ENCODE peak calls at places on chromosomes 6 and 20, in seven cellular contexts. V is mesenchymal stem cell, M is heart right ventricle, O is uterus, P is neural progenitor cell, C is endothelial cell of umbilical vein, I is fibroblast of lung. Q is an unnamed sample. For H3K4me1, the result is how much of the 10 kb centered on the place peaks cover.

GRCh38 chr6:49430866-49431265 is 32.2 kb downstream of the MMUT start:
- DNase-seq in O (no peak), M (no peak), C (peak), V (no peak), P (no peak), I (no peak), Q (no peak)

GRCh38 chr6:38110407-38111025 is 291.0 kb downstream of the ZFAND3 start:
- DNase-seq in M (no peak), P (no peak), O (peak), I (peak), C (no peak), V (no peak), Q (no peak)

GRCh38 chr6:56803594-56803993 is 151.3 kb upstream of the BEND6 start:
- DNase-seq in M (no peak), V (peak), O (no peak), C (no peak), P (no peak), I (peak), Q (no peak)

GRCh38 chr6:170198298-170198697 is 92.6 kb downstream of the DLL1 start:
- DNase-seq in C (no peak), V (no peak), I (no peak), P (no peak), O (no peak), M (no peak), Q (no peak)

GRCh38 chr20:35583636-35584560 is 31.7 kb upstream of the SPAG4 start:
- DNase-seq in V (no peak), M (no peak), C (no peak), P (no peak), O (no peak), I (no peak), Q (no peak)

GRCh38 chr20:47642118-47642517 is 140.4 kb downstream of the NCOA3 start:
- DNase-seq in C (no peak), P (no peak), O (no peak), I (no peak), V (no peak), M (no peak), Q (no peak)

GRCh38 chr6:53793318-53793975 is 1.4 kb upstream of the LRRC1 start:
- DNase-seq in O (peak), I (peak), V (peak), C (peak), P (peak), M (peak), Q (peak)

GRCh38 chr20:41135187-41135887 is 2.0 kb upstream of the PLCG1 start:
- DNase-seq in V (peak), P (peak), O (no peak), I (no peak), M (no peak), C (peak), Q (peak)

GRCh38 chr20:40668449-40669228 is 20.4 kb downstream of the MAFB start:
- DNase-seq in M (no peak), O (no peak), C (no peak), P (no peak), I (no peak), V (no peak), Q (peak)

GRCh38 chr6:163752446-163752845 is 337.9 kb downstream of the QKI start:
- DNase-seq in P (no peak), M (no peak), O (no peak), C (no peak), I (no peak), V (no peak), Q (no peak)

GRCh38 chr20:53291548-53291947 is 302.1 kb downstream of the ZNF217 start:
- DNase-seq in P (peak), V (no peak), I (no peak), O (no peak), C (no peak), M (no peak), Q (no peak)

GRCh38 chr6:11700118-11700718 is 78.4 kb downstream of the ADTRP start:
- DNase-seq in O (no peak), M (no peak), V (peak), I (peak), C (peak), P (peak), Q (peak)

GRCh38 chr20:45821942-45822341 is 5.2 kb downstream of the TNNC2 start:
- DNase-seq in O (no peak), I (no peak), C (no peak), V (no peak), P (no peak), M (no peak), Q (peak)

GRCh38 chr6:133837801-133838349 is 51.0 kb upstream of the TCF21 start:
- DNase-seq in I (no peak), V (peak), P (peak), O (peak), M (no peak), C (peak), Q (peak)

GRCh38 chr6:167760979-167761793 is 65.5 kb upstream of the AFDN start:
- DNase-seq in O (peak), M (peak), C (peak), V (peak), I (peak), P (no peak), Q (no peak)

GRCh38 chr20:50390685-50391443 is 119.3 kb upstream of the PTPN1 start:
- DNase-seq in M (no peak), I (no peak), C (no peak), P (no peak), O (no peak), V (no peak), Q (no peak)

GRCh38 chr20:50387996-50388332 is 122.2 kb upstream of the PTPN1 start:
- DNase-seq in P (no peak), O (no peak), V (no peak), I (no peak), C (peak), M (no peak), Q (no peak)

GRCh38 chr20:50389808-50390684 is 120.1 kb upstream of the PTPN1 start:
- DNase-seq in C (no peak), V (no peak), O (no peak), P (no peak), M (no peak), I (no peak), Q (peak)

GRCh38 chr20:50388733-50389436 is 121.3 kb upstream of the PTPN1 start:
- DNase-seq in P (no peak), O (no peak), V (no peak), I (no peak), M (no peak), C (no peak), Q (peak)

GRCh38 chr20:50389437-50389807 is 120.8 kb upstream of the PTPN1 start:
- DNase-seq in M (peak), P (no peak), V (no peak), O (no peak), I (no peak), C (no peak), Q (peak)
- H3K27ac ChIP-seq in M (peak), P (no peak), V (no peak), O (peak), I (no peak), C (no peak), Q (peak)

GRCh38 chr20:63736893-63737689 is 627 bp downstream of the LIME1 start:
- DNase-seq in I (no peak), O (peak), C (no peak), V (no peak), M (no peak), P (no peak), Q (peak)
- H3K4me3 ChIP-seq in I (no peak), O (no peak), C (no peak), V (no peak), M (peak), P (peak), Q (peak)

DNA sequence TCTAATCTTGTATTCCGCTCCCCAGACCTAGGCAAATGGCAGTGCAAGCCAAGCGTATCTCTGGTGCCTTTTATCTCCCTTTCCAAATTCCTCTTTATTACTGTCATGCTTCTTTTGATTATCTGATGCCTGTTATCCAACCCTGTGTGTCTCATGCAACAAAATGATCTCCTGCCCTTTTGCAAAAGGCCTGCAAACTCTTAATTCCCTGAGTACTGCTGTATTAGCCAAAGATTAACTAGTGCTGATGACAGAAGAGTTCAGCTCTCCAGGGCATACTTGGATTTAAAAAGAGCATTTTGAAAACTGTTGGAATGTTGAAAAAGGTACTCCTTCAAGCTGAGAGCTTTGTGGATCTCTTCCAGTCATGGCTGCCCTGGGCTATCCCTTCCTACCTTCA is 138.0 kb downstream of the CARMIL1 start:
- DNase-seq in M (no peak), I (no peak), V (no peak), O (no peak), P (no peak), C (no peak), Q (no peak)
- H3K4me1 ChIP-seq in M (under half), I (under half), V (under half), O (under half), P (under half), C (under half), Q (under half)

DNA sequence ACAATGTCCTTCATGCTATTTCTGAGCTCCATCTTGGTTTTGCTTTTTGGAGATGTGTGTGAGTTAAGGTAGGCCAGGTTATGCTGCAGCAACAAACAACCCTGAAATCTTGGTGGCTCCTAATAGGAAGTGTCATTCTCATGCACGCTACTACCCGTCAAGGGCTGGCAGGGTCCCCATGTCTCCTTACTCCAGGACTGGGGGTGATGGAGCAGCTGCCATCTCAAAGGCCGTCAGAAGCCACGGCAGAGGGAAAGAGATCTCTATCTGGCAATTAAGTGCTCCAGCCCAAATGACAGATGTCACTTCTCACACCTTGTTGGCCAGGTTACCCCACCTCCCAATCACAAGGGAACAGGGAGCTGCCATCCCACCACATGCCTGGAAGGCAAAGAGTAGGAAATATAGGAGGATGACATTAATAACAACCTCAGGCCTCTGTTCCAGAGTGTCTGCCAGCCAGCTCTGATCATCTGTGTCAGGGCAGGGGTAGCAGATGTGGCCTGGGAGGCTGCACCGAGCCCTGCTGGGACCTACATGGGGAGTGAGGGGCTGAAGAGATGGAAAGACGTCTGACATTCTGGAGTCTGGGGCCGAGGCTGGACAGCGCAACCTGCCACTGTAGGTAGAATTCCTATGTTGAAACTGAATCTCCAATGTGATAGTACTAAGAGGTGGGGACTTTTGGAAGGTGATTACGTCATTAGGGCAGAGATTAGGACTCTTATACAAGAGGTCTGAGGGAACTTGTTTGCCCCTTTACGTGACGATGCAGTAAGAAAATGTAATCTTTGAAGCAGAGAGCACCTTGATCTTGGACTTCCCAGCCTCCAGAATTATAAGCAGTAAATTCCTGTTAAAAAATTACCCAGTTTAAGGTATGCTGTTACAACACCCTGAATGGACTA is 4.8 kb upstream of the SDCBP2 start:
- DNase-seq in C (no peak), O (no peak), P (no peak), V (no peak), I (no peak), M (no peak), Q (no peak)
- H3K27ac ChIP-seq in C (peak), O (peak), P (no peak), V (no peak), I (no peak), M (peak), Q (no peak)

GRCh38 chr20:20953738-20954657 is 152.2 kb downstream of the LINC00237 start:
- DNase-seq in I (no peak), M (no peak), P (no peak), O (no peak), C (no peak), V (no peak), Q (no peak)
- H3K4me3 ChIP-seq in I (no peak), M (no peak), P (no peak), O (no peak), C (no peak), V (no peak), Q (no peak)

GRCh38 chr20:57392130-57392445 is 892 bp downstream of the RBM38 start:
- DNase-seq in P (peak), V (no peak), M (no peak), C (no peak), O (no peak), I (no peak), Q (peak)
- H3K4me1 ChIP-seq in P (under half), V (half or more), M (half or more), C (under half), O (under half), I (under half), Q (under half)

GRCh38 chr6:119156742-119157494 is 78.5 kb upstream of the FAM184A start:
- DNase-seq in P (no peak), C (no peak), O (no peak), V (no peak), I (no peak), M (no peak), Q (no peak)
- H3K27ac ChIP-seq in P (no peak), C (no peak), O (no peak), V (no peak), I (no peak), M (no peak), Q (no peak)